ENCODE peak calls at places on chromosomes 2 and 18, in four cellular contexts. S, L, B and E are unnamed samples.

GRCh38 chr18:48700222-48700845 is 161.5 kb downstream of the CTIF start:
- DNase-seq in S (no peak), B (no peak), L (no peak), E (no peak)

GRCh38 chr18:7921938-7922587 is 354.9 kb downstream of the PTPRM start:
- DNase-seq in B (peak), S (peak), L (peak), E (peak)

GRCh38 chr2:168184896-168185513 is 62.4 kb downstream of the STK39 start:
- DNase-seq in S (no peak), L (peak), B (no peak), E (no peak)

GRCh38 chr2:13056259-13056843 is 339.6 kb downstream of the TRIB2 start:
- DNase-seq in B (peak), S (no peak), L (peak), E (no peak)

GRCh38 chr2:9234680-9235387 is 28.2 kb downstream of the ASAP2 start:
- DNase-seq in S (no peak), B (peak), L (peak), E (no peak)

GRCh38 chr18:41624461-41624860 is 330.6 kb upstream of the PIK3C3 start:
- DNase-seq in L (peak), B (peak), S (no peak), E (peak)

GRCh38 chr2:237590272-237591020 is at the start of gene RAB17:
- DNase-seq in S (no peak), B (peak), L (peak), E (no peak)

GRCh38 chr2:102000813-102001766 is 9.3 kb downstream of the IL1R2 start:
- DNase-seq in B (no peak), L (no peak), S (no peak), E (no peak)

GRCh38 chr2:165529130-165529529 is 59.6 kb downstream of the CSRNP3 start:
- DNase-seq in S (peak), B (peak), L (no peak), E (no peak)

GRCh38 chr2:161905389-161906046 is 168.5 kb downstream of the DPP4 start:
- DNase-seq in L (peak), S (no peak), B (peak), E (peak)

GRCh38 chr18:78768221-78768620 is 211.4 kb upstream of the SALL3 start:
- DNase-seq in L (no peak), S (no peak), B (no peak), E (no peak)

GRCh38 chr18:77944533-77944932 is 694.9 kb downstream of the GALR1 start:
- DNase-seq in L (no peak), B (no peak), S (no peak), E (no peak)

GRCh38 chr2:156405586-156405985 is 30.6 kb upstream of the GPD2 start:
- DNase-seq in L (no peak), B (peak), S (no peak), E (no peak)

GRCh38 chr2:10410001-10410671 is 38.0 kb downstream of the ODC1 start:
- DNase-seq in L (peak), B (no peak), S (no peak), E (no peak)

GRCh38 chr2:138267902-138268254 is 233.7 kb upstream of the SPOPL start:
- DNase-seq in S (no peak), B (no peak), L (peak), E (no peak)

GRCh38 chr2:219495531-219496122 is 3.1 kb upstream of the GMPPA start:
- DNase-seq in S (peak), B (peak), L (peak), E (peak)

GRCh38 chr2:61247204-61247812 is 85.3 kb downstream of the C2orf74 start:
- DNase-seq in B (peak), L (peak), S (peak), E (peak)

GRCh38 chr2:59232394-59233165 is 991.5 kb upstream of the FANCL start:
- DNase-seq in S (no peak), B (no peak), L (no peak), E (no peak)

GRCh38 chr18:26336572-26336971 is 110.3 kb downstream of the TAF4B start:
- DNase-seq in L (no peak), S (no peak), B (no peak), E (no peak)